ENCODE peak calls at places on chromosome 2, in four cellular contexts. One of them, this sample, is unnamed.

GRCh38 chr2:138846216-138846821 is 66.1 kb upstream of the NXPH2 start:
- DNase-seq in uterus: no peak
- DNase-seq in NCI-H1105: peak
- DNase-seq in left colon: no peak
- DNase-seq in this sample: no peak

GRCh38 chr2:66435549-66435875 is 587 bp downstream of the MEIS1 start:
- DNase-seq in NCI-H1105: no peak
- DNase-seq in uterus: no peak
- DNase-seq in left colon: no peak
- DNase-seq in this sample: no peak

GRCh38 chr2:97834610-97835009 is 121.2 kb downstream of the ZAP70 start:
- DNase-seq in uterus: no peak
- DNase-seq in left colon: no peak
- DNase-seq in NCI-H1105: no peak
- DNase-seq in this sample: no peak

GRCh38 chr2:29219374-29219773 is 104.2 kb downstream of the CLIP4 start:
- DNase-seq in NCI-H1105: no peak
- DNase-seq in left colon: no peak
- DNase-seq in uterus: no peak
- DNase-seq in this sample: no peak

GRCh38 chr2:151638188-151638933 is 95.9 kb downstream of the NEB start:
- DNase-seq in uterus: no peak
- DNase-seq in left colon: no peak
- DNase-seq in NCI-H1105: no peak
- DNase-seq in this sample: no peak

GRCh38 chr2:39128919-39129391 is 8.1 kb upstream of the SOS1 start:
- DNase-seq in left colon: no peak
- DNase-seq in NCI-H1105: no peak
- DNase-seq in uterus: no peak
- DNase-seq in this sample: no peak

GRCh38 chr2:24885221-24886113 is 34.6 kb downstream of the ADCY3 start:
- DNase-seq in NCI-H1105: no peak
- DNase-seq in uterus: no peak
- DNase-seq in left colon: no peak
- DNase-seq in this sample: no peak

GRCh38 chr2:8094571-8094970 is 587.3 kb upstream of the ID2 start:
- DNase-seq in NCI-H1105: no peak
- DNase-seq in left colon: no peak
- DNase-seq in uterus: no peak
- DNase-seq in this sample: no peak

GRCh38 chr2:128590309-128591021 is 271.8 kb upstream of the HS6ST1 start:
- DNase-seq in uterus: no peak
- DNase-seq in left colon: no peak
- DNase-seq in NCI-H1105: no peak
- DNase-seq in this sample: no peak

GRCh38 chr2:164890533-164890932 is 48.9 kb upstream of the COBLL1 start:
- DNase-seq in NCI-H1105: no peak
- DNase-seq in uterus: no peak
- DNase-seq in left colon: no peak
- DNase-seq in this sample: no peak

GRCh38 chr2:69689466-69689865 is 45.9 kb upstream of the AAK1 start:
- DNase-seq in uterus: no peak
- DNase-seq in left colon: no peak
- DNase-seq in NCI-H1105: no peak
- DNase-seq in this sample: no peak

GRCh38 chr2:27223416-27223815 is 6.2 kb downstream of the CAD start:
- DNase-seq in NCI-H1105: no peak
- DNase-seq in uterus: no peak
- DNase-seq in left colon: no peak
- DNase-seq in this sample: no peak

GRCh38 chr2:63763336-63764056 is 78.2 kb upstream of the UGP2 start:
- DNase-seq in left colon: no peak
- DNase-seq in NCI-H1105: no peak
- DNase-seq in uterus: no peak
- DNase-seq in this sample: no peak

GRCh38 chr2:675982-676646 is 1.1 kb downstream of the TMEM18 start:
- DNase-seq in left colon: peak
- DNase-seq in uterus: peak
- DNase-seq in NCI-H1105: no peak
- DNase-seq in this sample: no peak

GRCh38 chr2:70772486-70773155 is 4.6 kb upstream of the ADD2 start:
- DNase-seq in NCI-H1105: no peak
- DNase-seq in left colon: no peak
- DNase-seq in uterus: no peak
- DNase-seq in this sample: no peak

GRCh38 chr2:6827516-6828298 is 38.0 kb downstream of the CMPK2 start:
- DNase-seq in NCI-H1105: peak
- DNase-seq in left colon: no peak
- DNase-seq in uterus: no peak
- DNase-seq in this sample: no peak

GRCh38 chr2:43408784-43409160 is 182.4 kb upstream of the ZFP36L2 start:
- DNase-seq in NCI-H1105: no peak
- DNase-seq in left colon: no peak
- DNase-seq in uterus: no peak
- DNase-seq in this sample: no peak